ENCODE peak calls at places on chromosomes 11 and 22, in eight cellular contexts. Z, E, B, O, N, X, M and J are unnamed samples.
A peak's percentile ranks its signal among the peaks of the same experiment; 100 is the strongest.

GRCh38 chr11:122131126-122131525 is 15.1 kb upstream of the BLID start:
- DNase-seq in Z (no peak), E (no peak), B (no peak), O (no peak), N (no peak), X (no peak), M (no peak), J (no peak)

GRCh38 chr22:48744283-48744641 is 1083.4 kb downstream of the BRD1 start:
- DNase-seq in Z (peak; percentile 53), E (no peak), B (no peak), O (no peak), N (no peak), X (no peak), M (peak; percentile 28), J (no peak)

GRCh38 chr11:35388054-35388453 is 31.3 kb downstream of the SLC1A2 start:
- DNase-seq in Z (no peak), E (no peak), B (no peak), O (no peak), N (no peak), X (no peak), M (no peak), J (no peak)

GRCh38 chr11:116488836-116489389 is 283.9 kb downstream of the BUD13 start:
- DNase-seq in Z (no peak), E (no peak), B (no peak), O (no peak), N (no peak), X (no peak), M (no peak), J (no peak)

GRCh38 chr11:13434247-13435205 is 28.5 kb downstream of the BTBD10 start:
- DNase-seq in Z (no peak), E (peak; percentile 14), B (no peak), O (no peak), N (no peak), X (no peak), M (no peak), J (no peak)

GRCh38 chr22:46561435-46561905 is 24.1 kb upstream of the CELSR1 start:
- DNase-seq in Z (no peak), E (no peak), B (peak; percentile 71), O (no peak), N (no peak), X (no peak), M (no peak), J (peak; percentile 45)

GRCh38 chr22:22710719-22711531 is 66.5 kb downstream of the GGTLC2 start:
- DNase-seq in Z (peak; percentile 84), E (peak; percentile 60), B (peak; percentile 36), O (peak; percentile 41), N (peak; percentile 69), X (no peak), M (peak; percentile 75), J (no peak)

GRCh38 chr11:73184953-73185671 is 33.0 kb upstream of the P2RY2 start:
- DNase-seq in Z (peak; percentile 85), E (peak; percentile 77), B (peak; percentile 88), O (peak; percentile 75), N (peak; percentile 76), X (peak; percentile 80), M (peak; percentile 78), J (peak; percentile 79)

GRCh38 chr11:2215561-2216399 is 44.2 kb upstream of the TH start:
- DNase-seq in Z (peak; percentile 51), E (no peak), B (no peak), O (no peak), N (peak; percentile 18), X (no peak), M (peak; percentile 44), J (peak; percentile 62)

GRCh38 chr11:1760351-1761109 is 3.2 kb downstream of the CTSD start:
- DNase-seq in Z (peak; percentile 92), E (peak; percentile 20), B (peak; percentile 87), O (peak; percentile 40), N (no peak), X (peak; percentile 95), M (peak; percentile 84), J (no peak)

GRCh38 chr22:30753701-30754100 is 59.0 kb downstream of the OSBP2 start:
- DNase-seq in Z (no peak), E (no peak), B (no peak), O (no peak), N (no peak), X (no peak), M (no peak), J (no peak)

GRCh38 chr11:827146-827860 is 416 bp upstream of the CRACR2B start:
- DNase-seq in Z (peak; percentile 85), E (peak; percentile 59), B (peak; percentile 75), O (no peak), N (peak; percentile 61), X (no peak), M (no peak), J (no peak)

GRCh38 chr11:90698238-90698637 is 475.4 kb upstream of the CHORDC1 start:
- DNase-seq in Z (no peak), E (no peak), B (no peak), O (no peak), N (no peak), X (no peak), M (no peak), J (no peak)

GRCh38 chr11:101915811-101916291 is 471 bp downstream of the ANGPTL5 start:
- DNase-seq in Z (no peak), E (no peak), B (no peak), O (peak; percentile 79), N (no peak), X (no peak), M (no peak), J (no peak)

GRCh38 chr22:50303515-50303847 is 4.0 kb downstream of the PLXNB2 start:
- DNase-seq in Z (no peak), E (no peak), B (no peak), O (no peak), N (no peak), X (no peak), M (no peak), J (no peak)
- H3K4me1 ChIP-seq in Z (peaks cover 76% of the 10 kb centered on the region), E (peaks cover 41% of the 10 kb centered on the region), B (peaks cover 62% of the 10 kb centered on the region), O (peaks cover 30% of the 10 kb centered on the region), N (peaks cover 66% of the 10 kb centered on the region), X (peaks cover 16% of the 10 kb centered on the region), M (peaks cover 45% of the 10 kb centered on the region), J (peaks cover 50% of the 10 kb centered on the region)

GRCh38 chr11:111406589-111406988 is 27.5 kb upstream of the POU2AF1 start:
- DNase-seq in Z (no peak), E (no peak), B (no peak), O (no peak), N (no peak), X (no peak), M (no peak), J (no peak)
- H3K27ac ChIP-seq in Z (no peak overlapping the region), E (no peak overlapping the region), B (no peak overlapping the region), O (no peak overlapping the region), N (no peak overlapping the region), X (no peak overlapping the region), M (no peak overlapping the region), J (no peak overlapping the region)

DNA sequence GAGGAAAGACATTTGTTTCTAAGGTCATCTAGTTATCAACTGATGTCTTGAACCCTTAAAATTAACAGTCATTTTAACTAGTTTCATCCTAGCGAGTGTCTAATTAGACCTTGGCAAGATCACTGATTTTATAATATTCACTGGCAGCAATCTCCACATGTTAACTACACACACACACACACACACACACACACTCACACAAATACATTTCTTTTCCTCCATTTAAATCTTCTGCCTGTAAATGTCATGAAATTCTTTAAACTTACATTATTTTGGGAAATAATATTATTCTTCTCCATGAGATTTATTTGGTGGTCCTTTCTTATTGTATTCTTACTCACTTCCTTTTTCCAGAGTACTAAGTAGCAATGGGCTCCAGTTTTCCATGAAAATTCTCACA is 2.9 kb upstream of the IFTAP start:
- DNase-seq in Z (no peak), E (no peak), B (no peak), O (no peak), N (no peak), X (no peak), M (no peak), J (no peak)
- H3K4me1 ChIP-seq in Z (peaks cover 8% of the 10 kb centered on the region), E (no peaks in the 10 kb centered on the region), B (peaks cover 6% of the 10 kb centered on the region), O (peaks cover 5% of the 10 kb centered on the region), N (no peaks in the 10 kb centered on the region), X (peaks cover 13% of the 10 kb centered on the region), M (peaks cover 5% of the 10 kb centered on the region), J (no peaks in the 10 kb centered on the region)

DNA sequence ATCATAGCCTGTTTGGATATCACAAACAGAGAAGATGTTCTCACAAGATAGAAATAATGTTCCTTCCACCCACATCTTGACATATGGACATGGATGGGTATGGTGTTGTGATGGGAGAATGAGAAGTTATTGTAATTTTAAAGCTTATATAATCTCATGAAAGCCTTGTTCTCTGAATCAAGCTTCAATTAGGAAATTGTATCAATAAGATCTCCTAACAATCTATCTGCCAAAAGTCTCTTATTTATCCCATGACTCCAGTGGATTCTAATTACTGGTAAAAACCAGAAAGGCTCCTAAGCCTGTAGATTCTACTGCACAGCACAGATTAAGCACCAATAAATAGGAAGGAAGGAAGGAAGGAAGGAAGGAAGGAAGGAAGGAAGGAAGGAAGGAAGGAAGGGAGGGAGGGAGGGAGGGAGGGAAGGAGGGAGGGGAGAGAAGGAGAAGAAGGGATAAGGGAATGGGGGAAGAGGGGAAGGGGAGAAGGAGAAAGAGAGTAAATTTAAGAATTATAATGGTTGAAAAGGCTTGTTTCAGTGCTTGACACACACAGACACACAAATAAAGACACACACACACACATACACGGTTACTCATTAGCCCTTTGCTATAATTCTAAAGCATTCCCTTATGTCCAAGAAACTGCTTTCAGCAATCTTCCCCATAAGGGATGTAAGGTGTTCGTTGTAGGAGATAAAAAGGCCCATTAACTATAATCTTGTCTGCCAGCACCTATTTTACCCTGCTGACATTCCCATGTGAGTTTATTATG is 258.0 kb upstream of the API5 start:
- DNase-seq in Z (no peak), E (no peak), B (no peak), O (no peak), N (no peak), X (no peak), M (no peak), J (no peak)
- H3K27ac ChIP-seq in Z (no peak overlapping the region), E (no peak overlapping the region), B (no peak overlapping the region), O (no peak overlapping the region), N (no peak overlapping the region), X (no peak overlapping the region), M (no peak overlapping the region), J (no peak overlapping the region)

DNA sequence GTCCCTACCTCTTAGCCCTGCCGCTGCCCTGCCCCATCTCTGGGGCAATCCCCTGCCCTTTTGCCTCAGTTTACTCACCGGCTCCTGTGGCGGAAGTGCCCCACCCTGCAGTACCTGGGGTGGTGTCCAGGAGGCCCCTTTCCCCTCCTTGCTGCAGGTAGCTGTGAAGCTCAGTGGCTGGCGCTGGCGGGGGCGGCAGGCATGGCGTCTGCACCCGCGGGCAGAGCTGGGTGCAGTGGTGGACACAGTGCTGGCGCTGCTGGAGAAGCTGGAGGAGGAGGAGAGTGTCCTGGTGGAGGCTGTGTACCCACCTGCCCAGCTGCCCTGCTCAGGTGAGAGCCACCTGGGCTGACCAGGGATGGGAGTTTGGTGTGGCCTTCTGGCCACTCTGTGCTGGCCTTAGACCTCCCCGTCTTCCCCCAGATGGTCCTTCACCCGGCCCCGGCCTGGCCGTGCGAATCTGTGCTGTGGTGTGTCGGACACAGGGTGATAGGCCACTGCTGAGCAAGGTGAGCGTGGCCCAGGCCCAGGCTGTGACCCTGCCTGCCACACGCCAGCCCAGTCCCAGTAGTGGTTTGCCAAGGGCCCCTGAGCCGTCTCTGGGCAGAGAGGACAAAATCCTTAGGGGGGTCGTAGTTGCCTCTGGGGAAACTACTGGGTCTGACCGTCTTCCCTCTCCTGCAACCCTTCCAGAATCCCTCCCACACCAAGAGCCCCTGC is 4.0 kb downstream of the CARNS1 start:
- DNase-seq in Z (no peak), E (no peak), B (no peak), O (no peak), N (no peak), X (no peak), M (no peak), J (no peak)
- H3K4me1 ChIP-seq in Z (peaks cover 40% of the 10 kb centered on the region), E (no peaks in the 10 kb centered on the region), B (peaks cover 17% of the 10 kb centered on the region), O (peaks cover 4% of the 10 kb centered on the region), N (peaks cover 22% of the 10 kb centered on the region), X (peaks cover 46% of the 10 kb centered on the region), M (peaks cover 21% of the 10 kb centered on the region), J (peaks cover 3% of the 10 kb centered on the region)